ENCODE peak calls at places on chromosomes 11 and 22, in six cellular contexts. W, P, T, M, S and V are unnamed samples.
A peak's percentile ranks its signal among the peaks of the same experiment; 100 is the strongest.

GRCh38 chr11:103927535-103927934 is 108.9 kb upstream of the DDI1 start:
- DNase-seq in W (no peak), P (peak; percentile 25), T (no peak), M (no peak), S (no peak), V (no peak)

GRCh38 chr11:114399490-114399889 is 821 bp downstream of the C11orf71 start:
- DNase-seq in W (no peak), P (no peak), T (no peak), M (no peak), S (no peak), V (no peak)

GRCh38 chr22:17443413-17444203 is 74.3 kb downstream of the CECR2 start:
- DNase-seq in W (peak; percentile 40), P (no peak), T (no peak), M (no peak), S (no peak), V (no peak)

GRCh38 chr22:19446603-19447387 is 716 bp downstream of the C22orf39 start:
- DNase-seq in W (no peak), P (peak; percentile 86), T (no peak), M (no peak), S (no peak), V (no peak)

GRCh38 chr22:43946391-43946680 is 8.9 kb upstream of the SAMM50 start:
- DNase-seq in W (no peak), P (no peak), T (no peak), M (peak; percentile 32), S (no peak), V (no peak)

GRCh38 chr11:129273322-129273721 is 81.2 kb upstream of the ARHGAP32 start:
- DNase-seq in W (no peak), P (no peak), T (no peak), M (no peak), S (no peak), V (no peak)

GRCh38 chr11:44950036-44950624 is 553 bp downstream of the TP53I11 start:
- DNase-seq in W (peak; percentile 49), P (no peak), T (no peak), M (no peak), S (peak; percentile 64), V (peak; percentile 54)

GRCh38 chr22:39055658-39056057 is 15.0 kb downstream of the APOBEC3F start:
- DNase-seq in W (no peak), P (no peak), T (no peak), M (no peak), S (no peak), V (no peak)

GRCh38 chr11:118953265-118953664 is 2.8 kb upstream of the UPK2 start:
- DNase-seq in W (peak; percentile 58), P (peak; percentile 92), T (peak; percentile 73), M (no peak), S (no peak), V (no peak)

GRCh38 chr11:122105009-122105828 is 10.8 kb downstream of the BLID start:
- DNase-seq in W (no peak), P (no peak), T (peak; percentile 24), M (no peak), S (no peak), V (peak; percentile 55)

GRCh38 chr22:41557401-41558240 is 3.2 kb upstream of the CSDC2 start:
- DNase-seq in W (peak; percentile 68), P (peak; percentile 57), T (peak; percentile 62), M (peak; percentile 50), S (peak; percentile 75), V (peak; percentile 89)

GRCh38 chr11:12377106-12377823 is at the start of gene PARVA:
- DNase-seq in W (no peak), P (peak; percentile 96), T (peak; percentile 55), M (no peak), S (peak; percentile 76), V (peak; percentile 76)

GRCh38 chr22:44259366-44260215 is 53.2 kb downstream of the SHISAL1 start:
- DNase-seq in W (no peak), P (no peak), T (no peak), M (no peak), S (no peak), V (no peak)

GRCh38 chr22:48805516-48805915 is 1022.2 kb downstream of the BRD1 start:
- DNase-seq in W (no peak), P (no peak), T (no peak), M (no peak), S (no peak), V (no peak)

GRCh38 chr11:85809881-85810280 is 1.1 kb downstream of the SYTL2 start:
- DNase-seq in W (no peak), P (peak; percentile 54), T (peak; percentile 1), M (no peak), S (no peak), V (peak; percentile 23)

GRCh38 chr11:131849485-131849884 is 479.1 kb downstream of the NTM start:
- DNase-seq in W (no peak), P (no peak), T (no peak), M (no peak), S (no peak), V (no peak)

GRCh38 chr22:43835166-43835565 is 23.1 kb upstream of the EFCAB6 start:
- DNase-seq in W (no peak), P (no peak), T (no peak), M (no peak), S (no peak), V (no peak)

GRCh38 chr11:44866301-44866700 is 84.4 kb downstream of the TP53I11 start:
- DNase-seq in W (no peak), P (no peak), T (no peak), M (no peak), S (no peak), V (no peak)

GRCh38 chr22:37165940-37166674 is 16.4 kb upstream of the IL2RB start:
- DNase-seq in W (no peak), P (no peak), T (no peak), M (no peak), S (no peak), V (no peak)

GRCh38 chr11:112734207-112734606 is 227.0 kb upstream of the NCAM1 start:
- DNase-seq in W (no peak), P (peak; percentile 52), T (no peak), M (no peak), S (no peak), V (peak; percentile 21)

GRCh38 chr11:7894251-7894650 is 36.8 kb downstream of the OR10A6 start:
- DNase-seq in W (no peak), P (no peak), T (no peak), M (no peak), S (no peak), V (no peak)